ENCODE peak calls at places on chromosome 13, in eight cellular contexts. O is NCI-H1092; J is foreskin keratinocyte; D is CD4-positive, alpha-beta T cell; F is body of pancreas; Y is A172; G is activated T-helper 1 cell treated with anti-CD3 and anti-CD28 coated beads, Interleukin-12 subunit alpha, Interleukin-12 subunit beta, Interleukin-2, Interleukin-4 antibody, amounts not matched to agents 30 ng/mL and 10 ng/mL and 1 ng/mL, durations not matched to agents 14 hours and 24 hours and 36 hours; H is Ammon's horn. N is an unnamed sample.

GRCh38 chr13:21672811-21673591 is 2.1 kb downstream of the FGF9 start:
- DNase-seq in H (no peak), O (no peak), F (no peak), Y (no peak), J (no peak), D (no peak), G (no peak), N (peak; percentile 83)

GRCh38 chr13:21986602-21987001 is 315.7 kb downstream of the FGF9 start:
- DNase-seq in Y (no peak), O (no peak), H (no peak), D (no peak), G (no peak), J (no peak), F (peak; percentile 40), N (no peak)

GRCh38 chr13:95075506-95075905 is 225.7 kb downstream of the ABCC4 start:
- DNase-seq in H (no peak), F (no peak), J (no peak), G (no peak), Y (no peak), O (no peak), D (no peak), N (no peak)

GRCh38 chr13:94093652-94094310 is 385.7 kb downstream of the DCT start:
- DNase-seq in G (no peak), D (no peak), H (no peak), J (no peak), Y (no peak), F (no peak), O (no peak), N (no peak)

GRCh38 chr13:99740261-99740979 is 231.1 kb downstream of the ZIC5 start:
- DNase-seq in Y (peak; percentile 15), F (no peak), D (no peak), J (no peak), H (no peak), O (no peak), G (no peak), N (no peak)

GRCh38 chr13:114077938-114078335 is 54.5 kb downstream of the RASA3 start:
- DNase-seq in Y (no peak), O (no peak), G (no peak), H (peak; percentile 79), F (no peak), J (no peak), D (no peak), N (peak; percentile 83)

GRCh38 chr13:33219926-33220325 is 65.6 kb downstream of the STARD13 start:
- DNase-seq in Y (no peak), O (no peak), J (no peak), H (no peak), D (no peak), G (no peak), F (no peak), N (no peak)

GRCh38 chr13:60448907-60449510 is 52.0 kb downstream of the TDRD3 start:
- DNase-seq in O (no peak), G (no peak), H (peak; percentile 58), F (no peak), D (no peak), J (peak; percentile 23), Y (peak; percentile 45), N (no peak)

GRCh38 chr13:87671824-87672603 is 843 bp downstream of the SLITRK5 start:
- DNase-seq in H (peak; percentile 25), O (no peak), F (peak; percentile 10), G (no peak), D (no peak), Y (peak; percentile 1), J (no peak), N (peak; percentile 44)

GRCh38 chr13:31898383-31899071 is 133.0 kb upstream of the FRY start:
- DNase-seq in O (no peak), J (no peak), F (no peak), H (no peak), G (no peak), Y (no peak), D (no peak), N (no peak)

GRCh38 chr13:29583073-29583785 is 12.3 kb downstream of the SLC7A1 start:
- DNase-seq in Y (peak; percentile 81), H (no peak), O (no peak), G (no peak), D (no peak), F (no peak), J (peak; percentile 68), N (peak; percentile 95)

GRCh38 chr13:65597839-65598818 is 1632.0 kb downstream of the PCDH9 start:
- DNase-seq in J (peak; percentile 15), F (no peak), Y (peak; percentile 36), G (no peak), D (no peak), O (no peak), H (no peak), N (no peak)

N was measured in osteoblast.